ENCODE peak calls at places on chromosomes 7 and 10, in six cellular contexts. N is activated naive CD8-positive, alpha-beta T cell treated with anti-CD3 and anti-CD28 coated beads for 36 hours; X is astrocyte; K is dorsolateral prefrontal cortex; P is AG09319; E is HuH-7. Y is an unnamed sample.

GRCh38 chr7:25624001-25624400 is 395.7 kb upstream of the NPVF start:
- DNase-seq in E (no peak), N (no peak), K (no peak), P (no peak), X (no peak), Y (peak)

GRCh38 chr7:55174856-55175255 is 156.0 kb downstream of the EGFR start:
- DNase-seq in X (no peak), N (no peak), E (no peak), P (no peak), K (no peak), Y (no peak)

GRCh38 chr10:60573342-60573741 is 183.7 kb upstream of the ANK3 start:
- DNase-seq in X (peak), K (no peak), P (no peak), E (no peak), N (peak), Y (peak)

GRCh38 chr10:49742683-49743463 is 19.2 kb downstream of the OGDHL start:
- DNase-seq in X (no peak), P (no peak), E (no peak), N (no peak), K (no peak), Y (no peak)

GRCh38 chr7:134184767-134185166 is 57.6 kb downstream of the LRGUK start:
- DNase-seq in N (no peak), X (peak), P (no peak), E (no peak), K (no peak), Y (no peak)

GRCh38 chr7:3087243-3087642 is 43.6 kb upstream of the CARD11 start:
- DNase-seq in P (no peak), K (no peak), E (no peak), N (no peak), X (peak), Y (no peak)

GRCh38 chr10:293636-294035 is 158.4 kb downstream of the ZMYND11 start:
- DNase-seq in P (no peak), X (no peak), K (no peak), N (no peak), E (no peak), Y (no peak)

GRCh38 chr10:8767616-8768015 is 713.1 kb downstream of the GATA3 start:
- DNase-seq in P (no peak), K (no peak), X (no peak), E (no peak), N (no peak), Y (no peak)

GRCh38 chr7:24290004-24290641 is 6.1 kb downstream of the NPY start:
- DNase-seq in N (peak), P (no peak), K (no peak), X (peak), E (peak), Y (peak)

GRCh38 chr7:77244222-77244934 is 44.8 kb upstream of the FGL2 start:
- DNase-seq in K (no peak), X (no peak), P (no peak), E (no peak), N (no peak), Y (peak)

GRCh38 chr10:120103957-120104560 is 211.5 kb downstream of the SEC23IP start:
- DNase-seq in K (no peak), P (no peak), N (no peak), E (no peak), X (no peak), Y (no peak)

GRCh38 chr7:128164061-128164954 is 76.8 kb upstream of the LEP start:
- DNase-seq in K (no peak), X (peak), P (peak), E (no peak), N (peak), Y (peak)

GRCh38 chr10:4501306-4501705 is 324.7 kb upstream of the AKR1E2 start:
- DNase-seq in N (no peak), P (no peak), X (peak), E (no peak), K (no peak), Y (peak)

GRCh38 chr10:123995461-123996131 is 97.8 kb downstream of the CHST15 start:
- DNase-seq in K (no peak), E (peak), X (peak), P (peak), N (peak), Y (peak)

GRCh38 chr10:70296406-70296899 is 12.6 kb upstream of the NPFFR1 start:
- DNase-seq in K (no peak), E (no peak), P (peak), X (peak), N (no peak), Y (peak)

GRCh38 chr7:87216701-87217508 is 2.6 kb downstream of the TMEM243 start:
- DNase-seq in K (no peak), P (no peak), X (no peak), N (peak), E (no peak), Y (peak)

GRCh38 chr7:11698273-11698930 is 133.6 kb downstream of the THSD7A start:
- DNase-seq in E (no peak), P (no peak), X (no peak), K (no peak), N (no peak), Y (no peak)

GRCh38 chr10:122255509-122256301 is 15.4 kb upstream of the BTBD16 start:
- DNase-seq in K (no peak), N (no peak), E (no peak), X (no peak), P (no peak), Y (no peak)

GRCh38 chr7:130365511-130366441 is 14.5 kb upstream of the CPA1 start:
- DNase-seq in N (peak), P (no peak), E (no peak), K (no peak), X (peak), Y (peak)

GRCh38 chr10:80356563-80356999 is at the start of the genes DYDC1 and DYDC2:
- DNase-seq in P (no peak), X (peak), K (peak), E (no peak), N (peak), Y (peak)

GRCh38 chr10:102649770-102650654 is 5.7 kb downstream of the TRIM8 start:
- DNase-seq in X (no peak), N (no peak), E (no peak), P (no peak), K (no peak), Y (no peak)

GRCh38 chr7:132377703-132378584 is 198.3 kb downstream of the PLXNA4 start:
- DNase-seq in E (no peak), X (no peak), P (no peak), N (no peak), K (peak), Y (peak)

GRCh38 chr10:77685494-77685893 is 47.9 kb upstream of the KCNMA1 start:
- DNase-seq in E (no peak), N (no peak), X (no peak), K (no peak), P (no peak), Y (no peak)

GRCh38 chr10:93150289-93150688 is 76.6 kb downstream of the CYP26A1 start:
- DNase-seq in K (no peak), X (peak), N (peak), E (no peak), P (no peak), Y (peak)

GRCh38 chr10:107814865-107815487 is 650.5 kb upstream of the SORCS1 start:
- DNase-seq in E (peak), X (peak), K (peak), P (peak), N (no peak), Y (peak)

GRCh38 chr10:48456361-48456804 is 148.5 kb downstream of the ARHGAP22 start:
- DNase-seq in K (no peak), E (no peak), X (no peak), P (no peak), N (no peak), Y (peak)

GRCh38 chr10:13351340-13351915 is 3.3 kb upstream of the SEPHS1 start:
- DNase-seq in E (no peak), N (peak), P (no peak), K (no peak), X (no peak), Y (no peak)

GRCh38 chr7:14807498-14807897 is 95.1 kb downstream of the DGKB start:
- DNase-seq in K (no peak), N (no peak), P (no peak), X (no peak), E (no peak), Y (peak)

GRCh38 chr7:133820584-133820983 is 306.6 kb upstream of the LRGUK start:
- DNase-seq in N (no peak), X (no peak), K (no peak), P (no peak), E (no peak), Y (no peak)

GRCh38 chr7:55325371-55325792 is 39.8 kb upstream of the LANCL2 start:
- DNase-seq in P (peak), E (no peak), X (peak), K (no peak), N (no peak), Y (peak)

GRCh38 chr10:1939016-1939415 is 201.7 kb upstream of the ADARB2 start:
- DNase-seq in N (peak), K (no peak), E (no peak), P (no peak), X (no peak), Y (no peak)

GRCh38 chr7:36048141-36048901 is 104.7 kb upstream of the EEPD1 start:
- DNase-seq in P (peak), N (no peak), X (peak), K (no peak), E (no peak), Y (no peak)

GRCh38 chr7:75905785-75906604 is 9.0 kb upstream of the POR start:
- DNase-seq in P (peak), K (peak), X (peak), N (no peak), E (peak), Y (peak)

GRCh38 chr7:94618134-94618533 is 37.8 kb downstream of the SGCE start:
- DNase-seq in K (no peak), E (no peak), X (no peak), N (no peak), P (no peak), Y (no peak)

GRCh38 chr7:30988346-30989005 is 24.7 kb downstream of the GHRHR start:
- DNase-seq in N (no peak), P (no peak), K (peak), X (no peak), E (peak), Y (peak)

GRCh38 chr7:8724080-8724718 is 290.8 kb downstream of the NXPH1 start:
- DNase-seq in E (peak), N (peak), X (no peak), P (no peak), K (peak), Y (peak)

Y was measured in kidney tubule cell.